ENCODE peak calls at places on chromosomes 3 and 15, in five cellular contexts. F is body of pancreas, E is thoracic aorta, B is psoas muscle, J is endothelial cell of umbilical vein. M is an unnamed sample.

GRCh38 chr3:150736903-150737832 is 25.8 kb downstream of the SIAH2 start:
- DNase-seq in J (no peak), F (peak; percentile 62), B (no peak), E (no peak), M (no peak)

GRCh38 chr15:79682851-79683288 is 213.9 kb downstream of the MTHFS start:
- DNase-seq in B (no peak), E (no peak), F (no peak), J (peak; percentile 9), M (no peak)

GRCh38 chr3:172982731-172983364 is 158.2 kb downstream of the SPATA16 start:
- DNase-seq in J (peak; percentile 39), E (no peak), F (no peak), B (no peak), M (no peak)

GRCh38 chr15:101520395-101520794 is 30.9 kb upstream of the PCSK6 start:
- DNase-seq in J (no peak), B (no peak), E (no peak), F (no peak), M (no peak)

GRCh38 chr15:29978411-29979382 is 104.1 kb upstream of the GOLGA8J start:
- DNase-seq in J (no peak), E (no peak), F (no peak), B (no peak), M (no peak)

GRCh38 chr3:149596136-149596770 is 61.6 kb downstream of the WWTR1 start:
- DNase-seq in E (no peak), B (no peak), F (no peak), J (peak; percentile 82), M (no peak)

GRCh38 chr3:36219398-36219797 is 160.9 kb upstream of the STAC start:
- DNase-seq in J (no peak), B (no peak), F (no peak), E (no peak), M (no peak)

GRCh38 chr3:14077310-14077709 is 47.4 kb downstream of the CHCHD4 start:
- DNase-seq in B (no peak), F (no peak), J (no peak), E (no peak), M (no peak)

GRCh38 chr3:25576836-25577454 is 87.8 kb downstream of the TOP2B start:
- DNase-seq in B (no peak), F (no peak), J (no peak), E (no peak), M (no peak)

GRCh38 chr3:18946524-18946923 is 201.8 kb upstream of the KCNH8 start:
- DNase-seq in F (no peak), E (no peak), J (no peak), B (no peak), M (no peak)

DNA sequence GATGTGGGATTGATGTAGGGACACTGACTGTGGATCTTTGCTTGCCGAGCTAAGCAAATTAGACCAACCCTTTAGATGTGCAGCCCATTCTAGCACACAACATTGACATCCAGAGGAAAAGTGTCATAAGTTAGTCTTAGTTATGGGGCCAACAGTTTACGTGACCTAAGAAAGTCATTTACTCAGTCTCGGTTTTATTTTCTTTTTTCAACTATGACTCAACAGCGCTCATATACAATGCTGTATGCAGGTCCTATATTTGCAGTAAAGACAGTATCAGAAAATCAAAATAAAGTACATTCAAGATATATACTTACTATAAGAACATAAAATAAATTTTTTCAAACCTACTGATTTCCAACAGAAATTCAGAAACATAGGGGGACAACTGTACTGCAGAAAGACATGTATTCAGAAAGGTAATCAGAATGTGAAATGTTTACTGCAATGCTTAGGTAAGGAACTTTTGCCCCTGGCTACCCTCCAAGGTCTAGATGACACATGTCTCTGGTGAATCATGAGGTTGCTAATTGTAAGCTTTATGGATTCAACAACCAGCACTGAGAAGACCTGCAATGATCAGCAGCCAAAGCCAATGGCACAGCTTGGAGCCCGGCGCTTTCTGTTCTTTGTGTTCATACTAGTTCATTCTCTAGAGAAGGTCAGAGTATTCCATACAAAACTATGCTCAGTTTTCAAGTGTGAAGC is 317.5 kb upstream of the CNTN6 start:
- DNase-seq in E (no peak), J (no peak), F (no peak), B (no peak), M (no peak)
- H3K9me3 ChIP-seq in E (no peaks in the 10 kb centered on the region), J (peaks cover 2% of the 10 kb centered on the region), F (no peaks in the 10 kb centered on the region), B (no peaks in the 10 kb centered on the region), M (peaks cover 3% of the 10 kb centered on the region)

GRCh38 chr3:42911551-42911950 is 5.6 kb downstream of the ZNF662 start:
- DNase-seq in B (no peak), J (no peak), E (no peak), F (no peak), M (no peak)

DNA sequence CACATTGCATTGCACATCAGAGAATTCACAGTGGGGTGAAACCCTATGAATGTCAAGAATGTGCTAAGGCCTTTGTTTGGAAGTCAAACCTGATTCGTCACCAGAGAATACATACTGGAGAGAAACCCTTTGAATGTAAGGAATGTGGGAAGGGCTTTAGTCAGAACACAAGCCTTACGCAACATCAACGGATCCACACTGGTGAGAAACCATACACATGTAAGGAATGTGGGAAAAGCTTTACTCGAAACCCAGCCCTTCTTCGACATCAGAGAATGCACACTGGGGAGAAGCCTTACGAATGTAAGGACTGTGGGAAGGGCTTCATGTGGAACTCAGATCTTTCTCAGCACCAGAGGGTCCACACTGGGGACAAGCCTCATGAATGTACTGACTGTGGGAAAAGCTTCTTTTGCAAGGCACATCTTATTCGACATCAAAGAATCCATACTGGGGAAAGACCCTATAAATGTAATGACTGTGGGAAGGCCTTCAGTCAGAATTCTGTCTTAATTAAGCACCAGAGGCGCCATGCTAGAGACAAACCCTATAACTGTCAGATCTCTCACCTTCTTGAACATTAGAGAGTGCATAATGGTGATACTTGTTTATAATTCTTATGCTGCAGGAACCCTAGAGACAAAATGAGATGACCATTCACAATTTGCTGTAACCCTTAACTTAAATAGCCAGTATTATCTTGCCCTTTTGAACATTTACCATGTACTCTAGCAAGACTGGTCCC is 9.0 kb downstream of the ZNF662 start:
- DNase-seq in F (no peak), B (no peak), E (no peak), J (no peak), M (no peak)
- H3K9me3 ChIP-seq in F (peaks cover 54% of the 10 kb centered on the region), B (peaks cover 72% of the 10 kb centered on the region), E (peaks cover 55% of the 10 kb centered on the region), J (no peaks in the 10 kb centered on the region), M (peaks cover 93% of the 10 kb centered on the region)

DNA sequence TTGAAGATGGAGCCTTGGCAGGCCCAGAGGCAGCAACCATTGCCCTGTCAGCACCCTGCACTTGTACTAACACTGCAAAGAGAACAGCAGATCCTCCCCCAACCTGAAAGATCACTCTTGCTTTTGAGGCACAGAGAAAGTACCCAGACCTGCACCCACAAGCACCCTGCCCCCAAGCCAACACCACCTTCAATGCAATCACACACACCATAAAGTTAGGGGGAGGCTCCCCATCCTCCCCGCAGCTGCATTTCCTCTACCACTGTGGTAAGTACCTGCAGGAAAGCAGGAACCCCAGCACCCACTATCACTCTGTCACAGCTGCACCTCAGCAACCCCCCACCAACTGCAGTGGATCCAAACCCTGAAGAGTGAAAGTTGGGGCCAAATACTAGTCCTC is 12.0 kb downstream of the OR5K3 start:
- DNase-seq in J (no peak), F (no peak), E (no peak), B (no peak), M (no peak)
- H3K9me3 ChIP-seq in J (no peaks in the 10 kb centered on the region), F (peaks cover 7% of the 10 kb centered on the region), E (peaks cover 15% of the 10 kb centered on the region), B (peaks cover 11% of the 10 kb centered on the region), M (peaks cover 89% of the 10 kb centered on the region)

DNA sequence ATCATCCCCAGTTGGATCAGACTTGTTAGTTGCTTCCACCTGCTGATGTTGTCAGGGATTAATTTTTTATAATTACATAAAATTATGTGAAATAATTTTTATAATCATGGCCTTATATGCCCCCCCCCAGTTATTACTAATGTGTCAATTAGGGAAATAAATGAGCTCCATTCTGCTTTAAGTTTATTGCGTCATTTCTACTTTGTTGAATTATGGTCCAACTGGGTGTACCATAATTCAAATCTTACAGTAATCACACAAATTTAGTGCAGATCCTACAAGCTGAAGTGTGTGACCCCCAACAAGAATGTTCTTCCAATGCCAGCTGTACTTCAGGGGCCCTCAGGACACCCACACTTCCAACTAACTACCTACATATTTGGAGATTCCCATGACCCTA is 7.5 kb upstream of the NDN start:
- DNase-seq in J (no peak), E (no peak), F (no peak), B (no peak), M (no peak)
- H3K9me3 ChIP-seq in J (no peaks in the 10 kb centered on the region), E (no peaks in the 10 kb centered on the region), F (no peaks in the 10 kb centered on the region), B (no peaks in the 10 kb centered on the region), M (no peaks in the 10 kb centered on the region)

GRCh38 chr3:20905210-20905805 is 719.3 kb upstream of the SGO1 start:
- DNase-seq in J (no peak), B (no peak), E (no peak), F (no peak), M (no peak)
- H3K9me3 ChIP-seq in J (no peaks in the 10 kb centered on the region), B (no peaks in the 10 kb centered on the region), E (no peaks in the 10 kb centered on the region), F (no peaks in the 10 kb centered on the region), M (no peaks in the 10 kb centered on the region)

DNA sequence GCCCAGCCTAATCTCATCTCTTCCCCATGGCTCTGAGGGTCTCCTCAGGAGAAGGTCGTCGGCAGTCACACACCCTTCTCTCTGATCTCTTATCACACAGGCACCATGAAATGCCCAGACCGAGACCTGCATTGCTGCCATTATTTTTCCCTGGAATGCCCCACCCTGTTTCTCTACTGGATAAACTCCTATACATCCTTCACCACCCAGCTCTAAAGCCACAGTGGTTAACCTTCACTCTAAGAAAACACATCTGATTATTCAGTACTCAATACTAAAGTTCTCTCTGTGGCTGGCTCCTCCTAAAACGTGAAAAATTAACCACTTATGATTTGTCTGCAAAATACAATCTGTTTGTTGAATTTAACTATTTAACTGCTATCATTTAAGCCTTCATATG is 43.3 kb downstream of the RORA start:
- DNase-seq in B (no peak), F (no peak), E (no peak), J (no peak), M (no peak)
- H3K9me3 ChIP-seq in B (no peaks in the 10 kb centered on the region), F (no peaks in the 10 kb centered on the region), E (no peaks in the 10 kb centered on the region), J (no peaks in the 10 kb centered on the region), M (no peaks in the 10 kb centered on the region)

M was measured in left ventricle myocardium inferior.